ENCODE peak calls at places on chromosomes 11 and 22, in five cellular contexts. K, D, N, I and R are unnamed samples.
A peak's percentile ranks its signal among the peaks of the same experiment; 100 is the strongest.

GRCh38 chr22:40797427-40797826 is 21.7 kb downstream of the SLC25A17 start:
- DNase-seq in K (no peak), D (no peak), N (no peak), I (no peak), R (peak; percentile 26)

GRCh38 chr11:72940417-72940816 is 126.2 kb downstream of the ATG16L2 start:
- DNase-seq in K (no peak), D (no peak), N (no peak), I (no peak), R (no peak)

GRCh38 chr22:30795118-30795517 is 100.4 kb downstream of the OSBP2 start:
- DNase-seq in K (no peak), D (no peak), N (no peak), I (no peak), R (no peak)

GRCh38 chr22:42299586-42300285 is 29.3 kb upstream of the TCF20 start:
- DNase-seq in K (peak; percentile 84), D (no peak), N (no peak), I (peak; percentile 84), R (no peak)

GRCh38 chr22:46626911-46627805 is 7.0 kb downstream of the GRAMD4 start:
- DNase-seq in K (peak; percentile 41), D (no peak), N (no peak), I (peak; percentile 91), R (no peak)

GRCh38 chr11:14773755-14774154 is 118.3 kb downstream of the CYP2R1 start:
- DNase-seq in K (peak; percentile 36), D (no peak), N (peak; percentile 36), I (peak; percentile 80), R (peak; percentile 13)

GRCh38 chr11:6979365-6979764 is 40.8 kb downstream of the ZNF214 start:
- DNase-seq in K (no peak), D (no peak), N (peak; percentile 29), I (no peak), R (peak; percentile 16)

GRCh38 chr11:44808053-44808753 is 81.4 kb downstream of the TSPAN18 start:
- DNase-seq in K (no peak), D (no peak), N (no peak), I (no peak), R (no peak)

GRCh38 chr22:41052661-41053490 is 39.5 kb upstream of the EP300 start:
- DNase-seq in K (no peak), D (no peak), N (peak; percentile 56), I (no peak), R (peak; percentile 49)